ENCODE peak calls at places on chromosomes 6 and 20, in five cellular contexts. D is K562, R is OCI-LY7, G is IMR-90, O is SK-N-SH. V is an unnamed sample. For H3K4me1, the result is how much of the 10 kb centered on the place peaks cover.

GRCh38 chr6:4287811-4288244 is 152.5 kb upstream of the ECI2 start:
- DNase-seq in R (no peak), O (peak), D (no peak), G (no peak), V (no peak)

GRCh38 chr6:51098801-51099200 is 280.1 kb downstream of the TFAP2B start:
- DNase-seq in O (no peak), G (no peak), D (no peak), R (no peak), V (no peak)

GRCh38 chr6:108730556-108731228 is 117.5 kb upstream of the ARMC2 start:
- DNase-seq in G (no peak), O (no peak), R (no peak), D (no peak), V (no peak)

GRCh38 chr6:75824160-75824559 is 75.1 kb downstream of the MYO6 start:
- DNase-seq in D (no peak), O (no peak), G (no peak), R (no peak), V (peak)

GRCh38 chr6:1952726-1953360 is 292.6 kb downstream of the GMDS start:
- DNase-seq in R (no peak), O (no peak), G (peak), D (no peak), V (no peak)

GRCh38 chr6:6699741-6700367 is 111.3 kb downstream of the LY86 start:
- DNase-seq in D (peak), R (no peak), O (peak), G (peak), V (no peak)

GRCh38 chr6:112044856-112045255 is 9.0 kb upstream of the CCN6 start:
- DNase-seq in D (no peak), R (no peak), O (no peak), G (peak), V (no peak)

GRCh38 chr20:43925786-43926185 is 11.1 kb downstream of the TOX2 start:
- DNase-seq in D (no peak), R (no peak), O (peak), G (peak), V (no peak)

GRCh38 chr6:129766959-129767728 is 57.2 kb upstream of the ARHGAP18 start:
- DNase-seq in D (peak), O (peak), R (no peak), G (peak), V (peak)

GRCh38 chr20:35312348-35312747 is 20.1 kb upstream of the FAM83C start:
- DNase-seq in O (no peak), R (no peak), G (peak), D (peak), V (no peak)

GRCh38 chr6:130018830-130019795 is 732 bp downstream of the L3MBTL3 start:
- DNase-seq in O (peak), D (peak), R (peak), G (peak), V (peak)

GRCh38 chr20:4815618-4816017 is 93.9 kb downstream of the PRND start:
- DNase-seq in D (no peak), R (no peak), O (no peak), G (no peak), V (no peak)

GRCh38 chr20:20520776-20521175 is 152.9 kb downstream of the INSM1 start:
- DNase-seq in O (no peak), G (peak), D (no peak), R (no peak), V (no peak)

GRCh38 chr6:45072673-45073072 is 255.5 kb upstream of the RUNX2 start:
- DNase-seq in D (no peak), O (no peak), R (no peak), G (no peak), V (no peak)

GRCh38 chr6:80610821-80611220 is 504.4 kb downstream of the BCKDHB start:
- DNase-seq in O (no peak), R (no peak), G (peak), D (no peak), V (no peak)

GRCh38 chr6:81808834-81809598 is 56.5 kb upstream of the TENT5A start:
- DNase-seq in G (no peak), D (no peak), R (no peak), O (no peak), V (no peak)

GRCh38 chr6:3501826-3502505 is 45.1 kb upstream of the SLC22A23 start:
- DNase-seq in R (no peak), G (no peak), D (no peak), O (no peak), V (no peak)

GRCh38 chr20:19937651-19938420 is 79.3 kb upstream of the NAA20 start:
- DNase-seq in R (no peak), G (no peak), O (no peak), D (no peak), V (peak)

GRCh38 chr6:43770417-43771209 is 602 bp downstream of the VEGFA start:
- DNase-seq in O (peak), D (peak), G (peak), R (peak), V (peak)

GRCh38 chr6:163398796-163399195 is 15.7 kb upstream of the QKI start:
- DNase-seq in G (no peak), R (no peak), D (no peak), O (no peak), V (no peak)

GRCh38 chr6:157228421-157229218 is 94.7 kb downstream of the TMEM242 start:
- DNase-seq in D (peak), O (peak), G (no peak), R (no peak), V (no peak)

GRCh38 chr6:10587694-10588392 is 66.7 kb downstream of the GCNT2 start:
- DNase-seq in O (no peak), G (no peak), D (peak), R (no peak), V (no peak)

GRCh38 chr6:91713911-91714310 is 1127.0 kb upstream of the MAP3K7 start:
- DNase-seq in O (no peak), D (no peak), G (peak), R (no peak), V (no peak)

GRCh38 chr6:15365273-15365687 is 119.4 kb downstream of the JARID2 start:
- DNase-seq in D (peak), R (no peak), O (peak), G (peak), V (no peak)

GRCh38 chr6:25417206-25417605 is 138.0 kb downstream of the CARMIL1 start:
- DNase-seq in D (no peak), R (no peak), G (no peak), O (no peak), V (no peak)
- H3K4me2 ChIP-seq in D (no peak), R (peak), G (no peak), O (no peak), V (no peak)

GRCh38 chr6:170344631-170345576 is 38.3 kb downstream of the FAM120B start:
- DNase-seq in O (no peak), D (peak), G (peak), R (no peak), V (no peak)
- H3K4me1 ChIP-seq in O (under half), D (under half), G (under half), R (under half), V (under half)

DNA sequence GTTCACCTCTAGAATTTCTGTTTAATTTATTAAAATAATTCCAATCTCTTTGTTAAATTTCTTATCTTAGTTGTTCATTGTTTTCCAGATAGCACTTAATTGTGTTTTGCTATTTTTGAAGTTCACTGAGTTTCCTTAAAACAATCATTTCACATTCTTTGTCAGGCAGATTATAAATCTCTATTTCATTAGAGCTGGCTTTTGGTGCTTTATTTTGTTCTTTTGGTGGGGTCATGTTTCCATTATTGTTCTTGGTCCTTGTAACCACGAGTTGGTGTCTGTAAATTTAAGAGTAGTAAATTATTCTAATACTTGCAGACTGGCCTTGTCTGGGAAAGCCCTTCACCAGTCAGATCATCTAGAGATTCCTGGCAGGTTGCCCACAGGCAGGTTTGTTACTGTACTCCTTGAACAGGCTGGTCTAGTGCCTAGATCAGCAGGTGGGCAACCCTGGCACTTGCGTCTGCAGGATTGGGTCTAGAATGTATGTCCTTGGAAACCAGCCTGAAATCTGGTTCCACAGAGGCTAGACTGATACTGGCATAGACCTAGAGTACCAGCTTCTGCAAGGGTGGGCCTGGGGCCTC is 110.4 kb downstream of the ADGB start:
- DNase-seq in R (no peak), D (no peak), G (no peak), O (no peak), V (no peak)
- H3K4me2 ChIP-seq in R (no peak), D (no peak), G (no peak), O (no peak), V (no peak)

DNA sequence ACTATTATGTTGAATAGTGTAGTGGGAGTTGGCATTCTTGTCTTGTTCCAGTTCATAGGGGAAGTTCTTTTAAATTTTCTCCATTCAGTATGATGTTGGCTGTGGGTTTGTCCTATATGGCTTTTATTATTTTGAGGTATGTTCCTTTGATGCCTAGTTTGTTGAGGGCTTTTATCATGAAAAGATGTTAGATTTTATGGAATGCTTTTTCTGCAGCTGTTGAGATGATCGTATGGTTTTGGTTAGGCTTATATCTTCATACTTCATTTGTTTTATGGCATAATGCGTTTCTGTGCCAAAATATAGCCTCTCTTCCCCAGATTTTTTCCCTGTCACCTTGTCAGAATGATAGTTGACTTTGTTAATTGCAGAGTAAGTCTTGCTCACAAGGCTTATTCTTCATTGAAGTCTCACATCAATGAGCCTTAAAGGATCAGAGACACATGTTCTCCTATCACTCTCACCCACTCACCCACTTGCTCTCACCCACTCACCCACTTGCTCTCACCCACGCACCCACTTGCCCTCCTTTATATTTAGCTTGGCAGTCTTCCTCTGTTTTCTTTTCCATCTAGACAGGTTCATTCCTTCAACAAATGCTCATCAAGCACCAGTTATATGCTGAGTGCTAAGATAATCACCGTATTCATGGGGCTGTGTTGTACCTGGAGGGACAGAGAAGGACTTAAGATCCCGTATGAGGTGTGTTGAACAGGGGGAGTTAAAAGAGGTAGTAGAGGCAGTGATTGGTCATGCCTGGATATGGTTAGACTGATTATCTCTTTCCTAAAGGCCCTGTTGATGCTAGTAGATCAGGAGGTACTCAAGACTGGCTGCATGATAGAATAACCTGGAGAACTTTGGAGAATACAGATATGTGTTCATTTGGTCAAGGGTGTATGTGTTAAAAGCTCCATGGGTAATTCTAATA is 19.3 kb downstream of the UST start:
- DNase-seq in R (no peak), D (no peak), O (no peak), G (no peak), V (no peak)
- H3K4me1 ChIP-seq in R (under half), D (under half), O (under half), G (under half), V (under half)

GRCh38 chr6:161242113-161242512 is 31.7 kb downstream of the AGPAT4 start:
- DNase-seq in O (no peak), D (no peak), R (no peak), G (no peak), V (no peak)

GRCh38 chr6:161246725-161247124 is 27.1 kb downstream of the AGPAT4 start:
- DNase-seq in O (peak), G (peak), R (no peak), D (no peak), V (no peak)

GRCh38 chr6:161244725-161245124 is 29.1 kb downstream of the AGPAT4 start:
- DNase-seq in G (no peak), R (no peak), D (peak), O (no peak), V (no peak)

GRCh38 chr6:161242779-161243693 is 30.8 kb downstream of the AGPAT4 start:
- DNase-seq in D (no peak), G (peak), O (no peak), R (no peak), V (no peak)

DNA sequence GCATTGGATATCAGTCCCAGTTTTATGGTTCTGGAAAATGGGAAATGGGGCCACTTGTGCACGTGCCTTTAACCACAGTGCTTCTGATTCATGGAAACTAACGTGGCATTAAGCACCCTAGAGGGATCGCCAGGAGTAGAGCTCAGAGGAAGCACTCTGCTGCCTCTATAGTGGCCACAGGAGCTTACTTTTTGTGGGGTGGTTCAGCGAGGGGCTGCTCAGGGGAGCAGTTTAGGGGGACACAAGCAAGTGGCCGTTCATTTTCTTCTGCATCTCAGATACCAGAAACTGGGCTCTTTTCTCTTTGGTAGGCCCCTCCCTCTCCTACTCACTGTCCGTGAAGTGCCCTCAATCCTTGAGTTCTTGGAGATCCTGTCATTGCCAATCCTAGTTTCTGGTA is 28.5 kb downstream of the AGPAT4 start:
- DNase-seq in O (no peak), D (no peak), R (no peak), G (no peak), V (no peak)
- H3K4me2 ChIP-seq in O (no peak), D (no peak), R (no peak), G (no peak), V (no peak)

GRCh38 chr20:33670715-33671499 is 3.3 kb downstream of the NECAB3 start:
- DNase-seq in R (no peak), D (no peak), O (no peak), G (no peak), V (peak)
- H3K4me1 ChIP-seq in R (half or more), D (under half), O (under half), G (under half), V (under half)

V was measured in MM.1S.